ENCODE peak calls at places on chromosome 14, in seven cellular contexts. K is PC-3, T is IMR-90, N is left ventricle myocardium inferior, X is epithelial cell of esophagus, B is astrocyte of the spinal cord, O is uterus. G is an unnamed sample.

GRCh38 chr14:88995437-88996198 is 171.2 kb downstream of the TTC8 start:
- DNase-seq in K (peak), T (peak), N (no peak), X (peak), B (peak), O (no peak), G (peak)

GRCh38 chr14:68960123-68960522 is 19.0 kb downstream of the ACTN1 start:
- DNase-seq in K (no peak), T (no peak), N (no peak), X (no peak), B (no peak), O (no peak), G (no peak)

GRCh38 chr14:105228562-105228961 is 19.8 kb upstream of the BTBD6 start:
- DNase-seq in K (no peak), T (no peak), N (no peak), X (no peak), B (no peak), O (no peak), G (no peak)

GRCh38 chr14:99681832-99682148 is 2.3 kb upstream of the CYP46A1 start:
- DNase-seq in K (no peak), T (no peak), N (no peak), X (no peak), B (no peak), O (no peak), G (no peak)

GRCh38 chr14:63203618-63204406 is 431 bp upstream of the RHOJ start:
- DNase-seq in K (peak), T (peak), N (peak), X (peak), B (peak), O (peak), G (peak)

GRCh38 chr14:56379956-56380355 is 199.6 kb upstream of the TMEM260 start:
- DNase-seq in K (no peak), T (no peak), N (no peak), X (no peak), B (peak), O (no peak), G (no peak)

GRCh38 chr14:51289169-51289568 is 49.1 kb downstream of the TMX1 start:
- DNase-seq in K (no peak), T (no peak), N (no peak), X (no peak), B (no peak), O (no peak), G (no peak)

GRCh38 chr14:53596845-53597525 is 359.6 kb downstream of the BMP4 start:
- DNase-seq in K (peak), T (peak), N (no peak), X (peak), B (peak), O (no peak), G (no peak)

GRCh38 chr14:20440882-20441281 is 4.9 kb upstream of the KLHL33 start:
- DNase-seq in K (no peak), T (peak), N (no peak), X (no peak), B (no peak), O (no peak), G (no peak)

GRCh38 chr14:103880986-103881926 is 33.9 kb upstream of the PPP1R13B start:
- DNase-seq in K (no peak), T (no peak), N (peak), X (no peak), B (no peak), O (no peak), G (no peak)

GRCh38 chr14:40629144-40629543 is 977.5 kb upstream of the LRFN5 start:
- DNase-seq in K (no peak), T (no peak), N (no peak), X (no peak), B (no peak), O (no peak), G (no peak)
- H3K4me3 ChIP-seq in K (no peak), T (no peak), N (no peak), X (no peak), B (no peak), O (no peak), G (no peak)

GRCh38 chr14:90393966-90394365 is 2.9 kb upstream of the CALM1 start:
- DNase-seq in K (no peak), T (no peak), N (no peak), X (no peak), B (no peak), O (no peak), G (no peak)

GRCh38 chr14:90398841-90399540 is 2.2 kb downstream of the CALM1 start:
- DNase-seq in K (no peak), T (no peak), N (no peak), X (peak), B (no peak), O (no peak), G (no peak)

GRCh38 chr14:90398315-90398811 is 1.5 kb downstream of the CALM1 start:
- DNase-seq in K (peak), T (no peak), N (no peak), X (peak), B (peak), O (no peak), G (no peak)

GRCh38 chr14:90397401-90398314 is 829 bp downstream of the CALM1 start:
- DNase-seq in K (peak), T (peak), N (peak), X (peak), B (peak), O (peak), G (no peak)

GRCh38 chr14:90396342-90397339 is at the start of gene CALM1:
- DNase-seq in K (peak), T (peak), N (peak), X (peak), B (peak), O (peak), G (peak)
- TF ChIP-seq CTCF in K (no peak), T (peak), N (no peak), X (no peak), B (no peak), O (peak), G (no peak)

DNA sequence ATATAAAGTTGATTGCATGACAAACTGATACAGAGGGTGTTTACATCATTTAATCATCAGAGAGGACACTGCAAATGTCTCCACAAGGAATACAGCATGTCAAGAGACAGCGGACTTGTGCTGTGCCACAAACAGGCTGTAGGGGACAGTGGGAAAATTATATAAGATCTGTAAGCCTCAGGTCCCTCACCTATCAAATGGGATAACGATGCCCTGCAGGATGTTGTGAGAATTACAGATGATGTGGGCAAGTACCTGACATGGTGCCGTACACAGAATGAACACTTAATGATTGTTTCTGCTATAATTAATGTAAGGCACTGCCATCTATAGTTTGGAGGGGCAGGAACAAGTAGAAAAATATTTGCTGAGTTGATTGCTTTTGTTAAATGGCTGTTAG is 81.9 kb upstream of the GTF2A1 start:
- DNase-seq in K (no peak), T (no peak), N (no peak), X (no peak), B (no peak), O (no peak), G (no peak)
- H3K4me3 ChIP-seq in K (no peak), T (no peak), N (no peak), X (no peak), B (no peak), O (no peak), G (no peak)

GRCh38 chr14:72736348-72736747 is 157.6 kb downstream of the DPF3 start:
- DNase-seq in K (peak), T (peak), N (no peak), X (no peak), B (peak), O (no peak), G (peak)
- TF ChIP-seq CTCF in K (peak), T (no peak), N (peak), X (no peak), B (no peak), O (no peak), G (peak)

GRCh38 chr14:95255487-95255886 is 64.2 kb downstream of the CLMN start:
- DNase-seq in K (no peak), T (peak), N (no peak), X (peak), B (peak), O (peak), G (no peak)
- H3K4me3 ChIP-seq in K (no peak), T (no peak), N (no peak), X (no peak), B (no peak), O (no peak), G (no peak)

DNA sequence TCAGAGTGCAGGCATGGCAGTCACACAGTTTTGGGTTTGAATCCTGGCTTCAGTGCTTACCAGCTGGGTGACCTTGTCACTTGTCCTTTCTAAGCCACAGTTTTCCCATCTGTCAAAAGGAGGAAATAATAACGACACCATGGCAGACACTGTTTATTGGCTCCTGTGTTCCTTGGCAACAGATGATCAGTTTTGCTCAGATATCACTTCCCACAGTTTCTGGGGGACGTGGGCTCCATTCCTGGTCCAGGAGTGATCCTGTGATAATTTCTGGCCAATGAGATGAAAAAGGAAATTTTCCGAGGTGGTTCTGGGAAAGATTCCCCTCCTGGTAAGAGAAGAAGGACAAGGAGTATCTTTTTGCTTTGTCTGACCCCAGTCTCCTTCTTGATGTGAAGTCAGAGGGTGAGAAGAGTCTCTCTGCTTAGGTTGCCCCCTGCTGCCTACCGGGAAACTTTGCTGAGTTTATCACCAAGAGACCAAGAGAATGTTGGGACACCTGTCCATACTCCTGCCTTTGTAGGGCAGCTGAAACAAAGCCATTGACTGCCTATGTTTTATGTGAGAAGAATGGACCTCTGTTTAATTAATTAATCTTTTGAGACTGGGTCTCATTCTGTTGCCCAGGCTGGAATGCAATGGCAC is 178.9 kb upstream of the NRXN3 start:
- DNase-seq in K (no peak), T (no peak), N (no peak), X (no peak), B (no peak), O (no peak), G (no peak)
- TF ChIP-seq CTCF in K (no peak), T (no peak), N (peak), X (no peak), B (no peak), O (no peak), G (peak)

GRCh38 chr14:42277840-42278239 is 671.2 kb downstream of the LRFN5 start:
- DNase-seq in K (no peak), T (no peak), N (no peak), X (no peak), B (no peak), O (no peak), G (no peak)
- H3K4me3 ChIP-seq in K (no peak), T (no peak), N (no peak), X (no peak), B (no peak), O (no peak), G (no peak)

GRCh38 chr14:93057586-93058280 is 58.0 kb downstream of the ITPK1 start:
- DNase-seq in K (no peak), T (no peak), N (no peak), X (no peak), B (no peak), O (no peak), G (no peak)
- TF ChIP-seq CTCF in K (no peak), T (no peak), N (no peak), X (no peak), B (no peak), O (no peak), G (no peak)

GRCh38 chr14:91350483-91350812 is 67.2 kb downstream of the CCDC88C start:
- DNase-seq in K (no peak), T (no peak), N (no peak), X (no peak), B (no peak), O (no peak), G (no peak)
- H3K4me3 ChIP-seq in K (no peak), T (no peak), N (no peak), X (no peak), B (no peak), O (no peak), G (no peak)